ENCODE peak calls at places on chromosomes 4 and X, in eight cellular contexts. One of them, this sample, is unnamed.
A peak's percentile ranks its signal among the peaks of the same experiment; 100 is the strongest.

GRCh38 chr4:84578540-84579409 is 4.2 kb upstream of the CDS1 start:
- DNase-seq in A549: peak; percentile 31
- DNase-seq in breast epithelium: no peak
- DNase-seq in ovary: no peak
- DNase-seq in tibial nerve: peak; percentile 17
- DNase-seq in stomach: no peak
- DNase-seq in Peyer's patch: no peak
- DNase-seq in transverse colon: peak; percentile 20
- DNase-seq in this sample: no peak

GRCh38 chr4:169770411-169770810 is 12.7 kb upstream of the HPF1 start:
- DNase-seq in tibial nerve: no peak
- DNase-seq in Peyer's patch: no peak
- DNase-seq in stomach: no peak
- DNase-seq in A549: no peak
- DNase-seq in transverse colon: no peak
- DNase-seq in breast epithelium: no peak
- DNase-seq in ovary: no peak
- DNase-seq in this sample: no peak

GRCh38 chr4:14865804-14866203 is 136.5 kb upstream of the CPEB2 start:
- DNase-seq in stomach: no peak
- DNase-seq in transverse colon: no peak
- DNase-seq in breast epithelium: no peak
- DNase-seq in A549: no peak
- DNase-seq in Peyer's patch: no peak
- DNase-seq in ovary: no peak
- DNase-seq in tibial nerve: no peak
- DNase-seq in this sample: no peak

GRCh38 chr4:23374280-23374679 is 515.6 kb downstream of the PPARGC1A start:
- DNase-seq in transverse colon: no peak
- DNase-seq in breast epithelium: no peak
- DNase-seq in tibial nerve: no peak
- DNase-seq in A549: peak; percentile 8
- DNase-seq in ovary: no peak
- DNase-seq in Peyer's patch: no peak
- DNase-seq in stomach: no peak
- DNase-seq in this sample: no peak

GRCh38 chr4:19735012-19735411 is 516.7 kb upstream of the SLIT2 start:
- DNase-seq in stomach: no peak
- DNase-seq in transverse colon: no peak
- DNase-seq in ovary: no peak
- DNase-seq in tibial nerve: no peak
- DNase-seq in Peyer's patch: no peak
- DNase-seq in A549: no peak
- DNase-seq in breast epithelium: no peak
- DNase-seq in this sample: no peak

GRCh38 chr4:38308728-38309315 is 348.6 kb downstream of the PTTG2 start:
- DNase-seq in stomach: no peak
- DNase-seq in Peyer's patch: no peak
- DNase-seq in tibial nerve: no peak
- DNase-seq in breast epithelium: no peak
- DNase-seq in ovary: no peak
- DNase-seq in A549: no peak
- DNase-seq in transverse colon: no peak
- DNase-seq in this sample: no peak

GRCh38 chrX:153647461-153648357 is 706 bp downstream of the DUSP9 start:
- DNase-seq in breast epithelium: no peak
- DNase-seq in transverse colon: no peak
- DNase-seq in Peyer's patch: no peak
- DNase-seq in stomach: no peak
- DNase-seq in ovary: peak; percentile 6
- DNase-seq in A549: no peak
- DNase-seq in tibial nerve: no peak
- DNase-seq in this sample: peak; percentile 34

GRCh38 chrX:149504226-149504914 is 736 bp downstream of the IDS start:
- DNase-seq in transverse colon: peak; percentile 37
- DNase-seq in breast epithelium: no peak
- DNase-seq in ovary: no peak
- DNase-seq in tibial nerve: no peak
- DNase-seq in stomach: no peak
- DNase-seq in A549: peak; percentile 78
- DNase-seq in Peyer's patch: peak; percentile 47
- DNase-seq in this sample: no peak

GRCh38 chr4:22434895-22435294 is 81.0 kb downstream of the ADGRA3 start:
- DNase-seq in transverse colon: peak; percentile 30
- DNase-seq in A549: peak; percentile 59
- DNase-seq in breast epithelium: no peak
- DNase-seq in Peyer's patch: no peak
- DNase-seq in tibial nerve: no peak
- DNase-seq in ovary: no peak
- DNase-seq in stomach: peak; percentile 35
- DNase-seq in this sample: no peak

GRCh38 chrX:105634180-105634579 is 188.2 kb upstream of the NRK start:
- DNase-seq in ovary: no peak
- DNase-seq in tibial nerve: no peak
- DNase-seq in transverse colon: no peak
- DNase-seq in stomach: no peak
- DNase-seq in A549: no peak
- DNase-seq in breast epithelium: no peak
- DNase-seq in Peyer's patch: no peak
- DNase-seq in this sample: no peak

GRCh38 chr4:74714731-74715130 is 79.6 kb downstream of the BTC start:
- DNase-seq in stomach: no peak
- DNase-seq in breast epithelium: no peak
- DNase-seq in ovary: no peak
- DNase-seq in tibial nerve: no peak
- DNase-seq in Peyer's patch: no peak
- DNase-seq in transverse colon: no peak
- DNase-seq in A549: no peak
- DNase-seq in this sample: no peak

GRCh38 chr4:73864365-73864764 is 4.8 kb upstream of the CXCL1 start:
- DNase-seq in Peyer's patch: no peak
- DNase-seq in breast epithelium: no peak
- DNase-seq in A549: peak; percentile 23
- DNase-seq in stomach: peak; percentile 35
- DNase-seq in ovary: no peak
- DNase-seq in transverse colon: no peak
- DNase-seq in tibial nerve: no peak
- DNase-seq in this sample: no peak

GRCh38 chr4:11355224-11355623 is 73.5 kb downstream of the HS3ST1 start:
- DNase-seq in A549: no peak
- DNase-seq in tibial nerve: no peak
- DNase-seq in Peyer's patch: no peak
- DNase-seq in breast epithelium: no peak
- DNase-seq in ovary: no peak
- DNase-seq in stomach: no peak
- DNase-seq in transverse colon: no peak
- DNase-seq in this sample: no peak

GRCh38 chrX:96971812-96972211 is 88.1 kb downstream of the RPA4 start:
- DNase-seq in transverse colon: no peak
- DNase-seq in stomach: no peak
- DNase-seq in ovary: no peak
- DNase-seq in tibial nerve: no peak
- DNase-seq in Peyer's patch: no peak
- DNase-seq in breast epithelium: no peak
- DNase-seq in A549: no peak
- DNase-seq in this sample: no peak

GRCh38 chrX:15350329-15350996 is 15.1 kb upstream of the PIGA start:
- DNase-seq in tibial nerve: no peak
- DNase-seq in ovary: no peak
- DNase-seq in breast epithelium: no peak
- DNase-seq in Peyer's patch: no peak
- DNase-seq in stomach: no peak
- DNase-seq in A549: no peak
- DNase-seq in transverse colon: no peak
- DNase-seq in this sample: no peak

GRCh38 chrX:15358533-15358932 is 23.2 kb upstream of the PIGA start:
- DNase-seq in stomach: no peak
- DNase-seq in breast epithelium: no peak
- DNase-seq in transverse colon: no peak
- DNase-seq in tibial nerve: no peak
- DNase-seq in A549: no peak
- DNase-seq in Peyer's patch: no peak
- DNase-seq in ovary: no peak
- DNase-seq in this sample: no peak

GRCh38 chrX:15359701-15360100 is 24.4 kb upstream of the PIGA start:
- DNase-seq in Peyer's patch: no peak
- DNase-seq in stomach: no peak
- DNase-seq in breast epithelium: no peak
- DNase-seq in A549: no peak
- DNase-seq in tibial nerve: no peak
- DNase-seq in ovary: no peak
- DNase-seq in transverse colon: no peak
- DNase-seq in this sample: no peak

DNA sequence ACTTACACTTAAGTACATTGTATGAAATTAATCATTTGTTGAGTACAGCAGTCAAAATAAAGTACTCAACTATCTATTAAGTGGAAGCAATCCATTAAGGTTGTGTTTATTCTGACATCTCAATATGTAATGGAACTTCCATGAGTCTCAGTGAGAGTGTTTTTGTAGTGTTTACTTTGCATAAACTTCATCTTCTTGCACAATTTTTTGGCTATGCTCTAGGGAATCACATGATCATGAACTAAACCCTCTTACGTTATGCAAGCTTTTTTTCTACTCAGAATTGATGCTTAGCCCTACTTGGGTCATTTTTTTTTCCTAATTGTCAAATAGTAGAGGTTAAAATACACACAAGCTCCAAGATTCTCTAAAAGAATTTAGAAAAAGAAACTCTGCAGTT is 21.1 kb upstream of the PIGA start:
- DNase-seq in Peyer's patch: no peak
- DNase-seq in ovary: no peak
- DNase-seq in A549: no peak
- DNase-seq in breast epithelium: no peak
- DNase-seq in transverse colon: no peak
- DNase-seq in stomach: no peak
- DNase-seq in tibial nerve: peak; percentile 44
- DNase-seq in this sample: no peak
- H3K4me1 ChIP-seq in Peyer's patch: no peaks in the 10 kb centered on the region
- H3K4me1 ChIP-seq in ovary: no peaks in the 10 kb centered on the region
- H3K4me1 ChIP-seq in A549: no peaks in the 10 kb centered on the region
- H3K4me1 ChIP-seq in breast epithelium: no peaks in the 10 kb centered on the region
- H3K4me1 ChIP-seq in transverse colon: no peaks in the 10 kb centered on the region
- H3K4me1 ChIP-seq in stomach: no peaks in the 10 kb centered on the region
- H3K4me1 ChIP-seq in tibial nerve: no peaks in the 10 kb centered on the region
- H3K4me1 ChIP-seq in this sample: no peaks in the 10 kb centered on the region

DNA sequence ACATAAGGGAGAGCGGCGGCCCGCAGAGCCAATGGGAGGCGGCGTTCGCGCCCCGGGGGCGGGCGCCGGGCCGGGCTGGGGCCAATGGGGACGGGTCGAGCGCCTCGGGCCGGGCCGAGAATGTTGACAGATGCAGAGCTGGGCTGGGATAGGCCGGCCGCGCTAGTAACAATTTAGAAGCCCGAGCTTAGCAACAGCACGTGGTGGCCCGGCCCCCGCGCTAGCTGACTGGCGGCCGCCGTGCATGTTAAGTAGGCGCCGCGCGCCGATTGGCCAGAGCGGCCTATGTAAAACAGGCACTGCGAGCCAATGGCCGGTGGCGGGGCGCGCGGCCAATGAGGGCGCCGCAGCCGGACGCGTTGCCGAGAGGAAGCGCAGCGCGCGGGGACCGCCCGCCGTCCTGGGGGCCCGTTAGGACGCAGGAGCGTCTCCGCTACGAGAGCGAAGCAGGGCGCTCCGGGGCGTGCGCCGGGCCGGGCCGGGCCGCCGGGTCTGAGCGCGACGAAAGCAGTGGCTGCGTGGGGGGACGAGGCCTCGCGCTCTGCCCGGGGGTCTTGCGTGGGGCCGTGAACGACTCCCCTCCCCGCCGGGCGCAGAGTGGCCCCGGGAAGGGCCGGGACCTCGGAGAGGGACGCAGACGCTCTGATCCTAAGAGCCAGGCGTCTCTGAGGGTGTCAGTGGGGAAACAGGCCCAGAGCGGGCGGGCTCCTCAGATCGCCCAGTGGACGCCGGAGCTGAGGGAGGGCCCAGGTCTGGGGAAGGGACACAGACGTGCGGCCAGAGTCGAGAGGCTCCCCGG is 435 bp upstream of the MXD4 start:
- DNase-seq in breast epithelium: peak; percentile 100
- DNase-seq in Peyer's patch: peak; percentile 100
- DNase-seq in ovary: peak; percentile 99
- DNase-seq in stomach: peak; percentile 100
- DNase-seq in tibial nerve: peak; percentile 97
- DNase-seq in A549: peak; percentile 99
- DNase-seq in transverse colon: peak; percentile 99
- DNase-seq in this sample: peak; percentile 100
- TF ChIP-seq POLR2A in breast epithelium: peak; percentile 36
- TF ChIP-seq POLR2A in Peyer's patch: peak; percentile 79
- TF ChIP-seq POLR2A in ovary: peak; percentile 88
- TF ChIP-seq POLR2A in stomach: peak; percentile 71
- TF ChIP-seq POLR2A in tibial nerve: peak; percentile 93
- TF ChIP-seq POLR2A in A549: peak; percentile 88
- TF ChIP-seq POLR2A in transverse colon: peak; percentile 82
- TF ChIP-seq POLR2A in this sample: peak; percentile 53

GRCh38 chr4:6894086-6894478 is 15.5 kb upstream of the TBC1D14 start:
- DNase-seq in ovary: no peak
- DNase-seq in Peyer's patch: no peak
- DNase-seq in breast epithelium: no peak
- DNase-seq in transverse colon: peak; percentile 5
- DNase-seq in stomach: no peak
- DNase-seq in tibial nerve: no peak
- DNase-seq in A549: no peak
- DNase-seq in this sample: peak; percentile 17
- H3K4me1 ChIP-seq in ovary: no peaks in the 10 kb centered on the region
- H3K4me1 ChIP-seq in Peyer's patch: peaks cover 5% of the 10 kb centered on the region
- H3K4me1 ChIP-seq in breast epithelium: peaks cover 3% of the 10 kb centered on the region
- H3K4me1 ChIP-seq in transverse colon: peaks cover 17% of the 10 kb centered on the region
- H3K4me1 ChIP-seq in stomach: peaks cover 24% of the 10 kb centered on the region
- H3K4me1 ChIP-seq in tibial nerve: no peaks in the 10 kb centered on the region
- H3K4me1 ChIP-seq in A549: peaks cover 37% of the 10 kb centered on the region
- H3K4me1 ChIP-seq in this sample: peaks cover 13% of the 10 kb centered on the region

GRCh38 chr4:124710911-124711310 is 1.6 kb downstream of the ANKRD50 start:
- DNase-seq in transverse colon: no peak
- DNase-seq in A549: no peak
- DNase-seq in Peyer's patch: no peak
- DNase-seq in ovary: no peak
- DNase-seq in tibial nerve: no peak
- DNase-seq in breast epithelium: no peak
- DNase-seq in stomach: peak; percentile 31
- DNase-seq in this sample: no peak

GRCh38 chr4:124712417-124713212 is at the start of gene ANKRD50:
- DNase-seq in A549: peak; percentile 90
- DNase-seq in tibial nerve: peak; percentile 79
- DNase-seq in breast epithelium: peak; percentile 85
- DNase-seq in ovary: peak; percentile 91
- DNase-seq in stomach: peak; percentile 83
- DNase-seq in transverse colon: peak; percentile 86
- DNase-seq in Peyer's patch: peak; percentile 53
- DNase-seq in this sample: peak; percentile 95

GRCh38 chr4:124711469-124712416 is 789 bp downstream of the ANKRD50 start:
- DNase-seq in Peyer's patch: no peak
- DNase-seq in A549: peak; percentile 83
- DNase-seq in transverse colon: peak; percentile 71
- DNase-seq in stomach: peak; percentile 55
- DNase-seq in tibial nerve: peak; percentile 57
- DNase-seq in breast epithelium: peak; percentile 27
- DNase-seq in ovary: no peak
- DNase-seq in this sample: peak; percentile 73

GRCh38 chr4:124708517-124709300 is 3.8 kb downstream of the ANKRD50 start:
- DNase-seq in Peyer's patch: no peak
- DNase-seq in A549: no peak
- DNase-seq in ovary: no peak
- DNase-seq in stomach: no peak
- DNase-seq in tibial nerve: no peak
- DNase-seq in transverse colon: no peak
- DNase-seq in breast epithelium: no peak
- DNase-seq in this sample: no peak

GRCh38 chr4:124710253-124710849 is 2.2 kb downstream of the ANKRD50 start:
- DNase-seq in transverse colon: no peak
- DNase-seq in Peyer's patch: no peak
- DNase-seq in A549: no peak
- DNase-seq in tibial nerve: no peak
- DNase-seq in breast epithelium: no peak
- DNase-seq in stomach: no peak
- DNase-seq in ovary: no peak
- DNase-seq in this sample: no peak
- TF ChIP-seq POLR2A in transverse colon: no peak
- TF ChIP-seq POLR2A in Peyer's patch: no peak
- TF ChIP-seq POLR2A in A549: no peak
- TF ChIP-seq POLR2A in tibial nerve: no peak
- TF ChIP-seq POLR2A in breast epithelium: no peak
- TF ChIP-seq POLR2A in stomach: no peak
- TF ChIP-seq POLR2A in ovary: no peak
- TF ChIP-seq POLR2A in this sample: no peak

This sample was measured in sigmoid colon.